ENCODE peak calls at places on chromosomes 1 and 21, in nine cellular contexts. J is EL, M is cardiac fibroblast, N is T47D, B is PC-3, A is stomach, F is NAMALWA, X is NCI-H1105 treated with DMSO at 0.1 percent for 48 hours, T is NCI-H1092 treated with DMSO at 0.1 percent for 48 hours. E is an unnamed sample.

GRCh38 chr1:53115403-53116306 is 26.8 kb downstream of the SLC1A7 start:
- DNase-seq in J (no peak), M (no peak), N (no peak), B (no peak), A (peak), F (no peak), X (no peak), T (no peak), E (peak)

GRCh38 chr1:248821101-248821500 is 4.6 kb downstream of the SH3BP5L start:
- DNase-seq in J (peak), M (peak), N (no peak), B (peak), A (no peak), F (no peak), X (no peak), T (no peak), E (no peak)

GRCh38 chr1:115474166-115474565 is 136.1 kb upstream of the NGF start:
- DNase-seq in J (no peak), M (no peak), N (no peak), B (peak), A (no peak), F (no peak), X (no peak), T (no peak), E (no peak)

GRCh38 chr1:21909787-21910503 is 27.2 kb downstream of the HSPG2 start:
- DNase-seq in J (no peak), M (peak), N (no peak), B (no peak), A (no peak), F (no peak), X (no peak), T (no peak), E (peak)

GRCh38 chr1:2529776-2530500 is at the start of gene HES5:
- DNase-seq in J (no peak), M (no peak), N (no peak), B (peak), A (peak), F (no peak), X (no peak), T (peak), E (no peak)

GRCh38 chr1:24704411-24705259 is 40.6 kb upstream of the CLIC4 start:
- DNase-seq in J (peak), M (peak), N (no peak), B (peak), A (no peak), F (no peak), X (peak), T (peak), E (no peak)

GRCh38 chr1:175725684-175726083 is 17.7 kb downstream of the TNR start:
- DNase-seq in J (peak), M (peak), N (peak), B (peak), A (no peak), F (peak), X (no peak), T (no peak), E (peak)

GRCh38 chr1:108057536-108057935 is 92.6 kb upstream of the VAV3 start:
- DNase-seq in J (no peak), M (peak), N (no peak), B (no peak), A (no peak), F (no peak), X (no peak), T (no peak), E (peak)

GRCh38 chr1:94792473-94792875 is 27.7 kb upstream of the SLC44A3 start:
- DNase-seq in J (peak), M (peak), N (no peak), B (peak), A (no peak), F (peak), X (no peak), T (no peak), E (peak)

GRCh38 chr1:53708687-53709086 is 30.3 kb downstream of the GLIS1 start:
- DNase-seq in J (no peak), M (no peak), N (no peak), B (no peak), A (no peak), F (no peak), X (no peak), T (no peak), E (no peak)

GRCh38 chr21:15159382-15160020 is 94.7 kb upstream of the NRIP1 start:
- DNase-seq in J (no peak), M (no peak), N (no peak), B (no peak), A (no peak), F (no peak), X (no peak), T (no peak), E (no peak)

GRCh38 chr1:67888208-67888607 is 54.9 kb upstream of the GNG12 start:
- DNase-seq in J (no peak), M (no peak), N (no peak), B (no peak), A (no peak), F (no peak), X (no peak), T (no peak), E (no peak)

GRCh38 chr1:18452550-18452949 is 28.2 kb upstream of the KLHDC7A start:
- DNase-seq in J (no peak), M (peak), N (peak), B (no peak), A (no peak), F (peak), X (no peak), T (peak), E (peak)

GRCh38 chr1:37634554-37635308 is at the start of gene RSPO1:
- DNase-seq in J (peak), M (peak), N (peak), B (no peak), A (no peak), F (no peak), X (peak), T (no peak), E (peak)

GRCh38 chr1:14835725-14836124 is 237.2 kb downstream of the KAZN start:
- DNase-seq in J (no peak), M (no peak), N (no peak), B (no peak), A (no peak), F (no peak), X (no peak), T (no peak), E (no peak)

GRCh38 chr1:114482585-114482984 is 28.4 kb downstream of the TRIM33 start:
- DNase-seq in J (no peak), M (no peak), N (no peak), B (no peak), A (no peak), F (peak), X (no peak), T (no peak), E (peak)

GRCh38 chr21:39117571-39117970 is 65.7 kb downstream of the PSMG1 start:
- DNase-seq in J (no peak), M (no peak), N (no peak), B (no peak), A (no peak), F (no peak), X (no peak), T (no peak), E (no peak)

GRCh38 chr1:83970119-83970518 is 28.8 kb downstream of the TTLL7 start:
- DNase-seq in J (no peak), M (no peak), N (peak), B (no peak), A (no peak), F (no peak), X (no peak), T (no peak), E (no peak)

GRCh38 chr1:21238141-21238800 is 52.0 kb downstream of the ECE1 start:
- DNase-seq in J (peak), M (peak), N (no peak), B (peak), A (no peak), F (no peak), X (no peak), T (no peak), E (no peak)

GRCh38 chr1:220825819-220826551 is 39.3 kb downstream of the MTARC1 start:
- DNase-seq in J (peak), M (peak), N (no peak), B (no peak), A (no peak), F (no peak), X (no peak), T (no peak), E (peak)

GRCh38 chr1:207007352-207008033 is 25.1 kb downstream of the C1orf116 start:
- DNase-seq in J (peak), M (peak), N (no peak), B (peak), A (peak), F (no peak), X (no peak), T (no peak), E (no peak)

GRCh38 chr1:31239653-31240241 is at the start of gene NKAIN1:
- DNase-seq in J (peak), M (peak), N (peak), B (peak), A (no peak), F (no peak), X (peak), T (peak), E (peak)

GRCh38 chr1:228270032-228270431 is 62.2 kb downstream of the OBSCN start:
- DNase-seq in J (peak), M (peak), N (no peak), B (peak), A (peak), F (no peak), X (no peak), T (no peak), E (no peak)

GRCh38 chr21:44789880-44790279 is 11.7 kb downstream of the UBE2G2 start:
- DNase-seq in J (peak), M (peak), N (no peak), B (no peak), A (no peak), F (peak), X (no peak), T (no peak), E (no peak)

GRCh38 chr1:3625151-3625907 is 514 bp downstream of the TPRG1L start:
- DNase-seq in J (peak), M (peak), N (no peak), B (peak), A (peak), F (no peak), X (peak), T (peak), E (peak)

E was measured in NB4.